ENCODE peak calls at places on chromosomes 12 and 14, in nine cellular contexts. One of them, this sample, is unnamed.

GRCh38 chr14:85301506-85301905 is 228.4 kb upstream of the FLRT2 start:
- DNase-seq in HS-27A: no peak
- DNase-seq in HFF-Myc: no peak
- DNase-seq in Kasumi-1: no peak
- DNase-seq in HCT116: no peak
- DNase-seq in CD8-positive, alpha-beta memory T cell: no peak
- DNase-seq in hypothalamus: no peak
- DNase-seq in GM23338: no peak
- DNase-seq in hepatic stellate cell: no peak
- DNase-seq in this sample: no peak

GRCh38 chr14:24436355-24437019 is 6.1 kb downstream of the SDR39U1 start:
- DNase-seq in GM23338: peak
- DNase-seq in CD8-positive, alpha-beta memory T cell: peak
- DNase-seq in Kasumi-1: peak
- DNase-seq in hypothalamus: no peak
- DNase-seq in HS-27A: no peak
- DNase-seq in HCT116: peak
- DNase-seq in hepatic stellate cell: peak
- DNase-seq in HFF-Myc: peak
- DNase-seq in this sample: no peak

GRCh38 chr12:103840399-103840880 is 594 bp downstream of the NT5DC3 start:
- DNase-seq in hepatic stellate cell: peak
- DNase-seq in hypothalamus: no peak
- DNase-seq in Kasumi-1: no peak
- DNase-seq in CD8-positive, alpha-beta memory T cell: no peak
- DNase-seq in HFF-Myc: no peak
- DNase-seq in GM23338: no peak
- DNase-seq in HS-27A: no peak
- DNase-seq in HCT116: no peak
- DNase-seq in this sample: no peak

GRCh38 chr14:103519043-103519836 is 3.4 kb downstream of the CKB start:
- DNase-seq in hypothalamus: no peak
- DNase-seq in CD8-positive, alpha-beta memory T cell: no peak
- DNase-seq in HFF-Myc: no peak
- DNase-seq in HS-27A: no peak
- DNase-seq in HCT116: no peak
- DNase-seq in GM23338: no peak
- DNase-seq in Kasumi-1: peak
- DNase-seq in hepatic stellate cell: peak
- DNase-seq in this sample: no peak

GRCh38 chr12:13229504-13229903 is 33.0 kb downstream of the EMP1 start:
- DNase-seq in HCT116: no peak
- DNase-seq in HS-27A: no peak
- DNase-seq in hepatic stellate cell: no peak
- DNase-seq in GM23338: peak
- DNase-seq in hypothalamus: no peak
- DNase-seq in Kasumi-1: no peak
- DNase-seq in CD8-positive, alpha-beta memory T cell: no peak
- DNase-seq in HFF-Myc: no peak
- DNase-seq in this sample: no peak

GRCh38 chr12:32252199-32253073 is 145.8 kb downstream of the BICD1 start:
- DNase-seq in hypothalamus: no peak
- DNase-seq in HCT116: no peak
- DNase-seq in hepatic stellate cell: no peak
- DNase-seq in CD8-positive, alpha-beta memory T cell: no peak
- DNase-seq in HS-27A: no peak
- DNase-seq in GM23338: peak
- DNase-seq in HFF-Myc: no peak
- DNase-seq in Kasumi-1: no peak
- DNase-seq in this sample: no peak

GRCh38 chr12:67193705-67194104 is 75.5 kb upstream of the CAND1 start:
- DNase-seq in hypothalamus: no peak
- DNase-seq in Kasumi-1: peak
- DNase-seq in HS-27A: peak
- DNase-seq in hepatic stellate cell: peak
- DNase-seq in CD8-positive, alpha-beta memory T cell: no peak
- DNase-seq in GM23338: peak
- DNase-seq in HFF-Myc: peak
- DNase-seq in HCT116: no peak
- DNase-seq in this sample: no peak

GRCh38 chr12:96201272-96202227 is 7.4 kb downstream of the ELK3 start:
- DNase-seq in GM23338: no peak
- DNase-seq in HS-27A: no peak
- DNase-seq in CD8-positive, alpha-beta memory T cell: no peak
- DNase-seq in HFF-Myc: no peak
- DNase-seq in HCT116: no peak
- DNase-seq in hepatic stellate cell: no peak
- DNase-seq in hypothalamus: no peak
- DNase-seq in Kasumi-1: no peak
- DNase-seq in this sample: no peak

GRCh38 chr14:35932136-35932535 is 106.0 kb downstream of the BRMS1L start:
- DNase-seq in CD8-positive, alpha-beta memory T cell: no peak
- DNase-seq in HFF-Myc: no peak
- DNase-seq in GM23338: no peak
- DNase-seq in hypothalamus: no peak
- DNase-seq in HS-27A: no peak
- DNase-seq in hepatic stellate cell: no peak
- DNase-seq in Kasumi-1: no peak
- DNase-seq in HCT116: no peak
- DNase-seq in this sample: no peak

GRCh38 chr14:80315681-80316080 is 104.4 kb upstream of the DIO2 start:
- DNase-seq in Kasumi-1: no peak
- DNase-seq in HCT116: no peak
- DNase-seq in HS-27A: no peak
- DNase-seq in HFF-Myc: no peak
- DNase-seq in CD8-positive, alpha-beta memory T cell: no peak
- DNase-seq in GM23338: peak
- DNase-seq in hepatic stellate cell: no peak
- DNase-seq in hypothalamus: no peak
- DNase-seq in this sample: no peak

GRCh38 chr12:122227341-122227740 is 1.5 kb upstream of the DIABLO start:
- DNase-seq in HFF-Myc: no peak
- DNase-seq in hepatic stellate cell: no peak
- DNase-seq in Kasumi-1: no peak
- DNase-seq in GM23338: no peak
- DNase-seq in HS-27A: no peak
- DNase-seq in hypothalamus: no peak
- DNase-seq in CD8-positive, alpha-beta memory T cell: peak
- DNase-seq in HCT116: no peak
- DNase-seq in this sample: no peak

GRCh38 chr14:101359221-101360044 is 201.9 kb upstream of the DIO3 start:
- DNase-seq in HFF-Myc: no peak
- DNase-seq in Kasumi-1: no peak
- DNase-seq in HS-27A: no peak
- DNase-seq in hypothalamus: no peak
- DNase-seq in CD8-positive, alpha-beta memory T cell: no peak
- DNase-seq in HCT116: no peak
- DNase-seq in hepatic stellate cell: no peak
- DNase-seq in GM23338: no peak
- DNase-seq in this sample: no peak

GRCh38 chr14:68486033-68486732 is 306.7 kb downstream of the ZFP36L1 start:
- DNase-seq in HCT116: no peak
- DNase-seq in HS-27A: no peak
- DNase-seq in GM23338: no peak
- DNase-seq in hypothalamus: no peak
- DNase-seq in HFF-Myc: no peak
- DNase-seq in hepatic stellate cell: no peak
- DNase-seq in CD8-positive, alpha-beta memory T cell: no peak
- DNase-seq in Kasumi-1: no peak
- DNase-seq in this sample: no peak

GRCh38 chr12:113133036-113133435 is 2.5 kb downstream of the RASAL1 start:
- DNase-seq in Kasumi-1: no peak
- DNase-seq in CD8-positive, alpha-beta memory T cell: no peak
- DNase-seq in GM23338: no peak
- DNase-seq in HS-27A: no peak
- DNase-seq in HFF-Myc: no peak
- DNase-seq in hepatic stellate cell: no peak
- DNase-seq in HCT116: no peak
- DNase-seq in hypothalamus: no peak
- DNase-seq in this sample: no peak

GRCh38 chr12:95674631-95675030 is 115.9 kb downstream of the NTN4 start:
- DNase-seq in HFF-Myc: no peak
- DNase-seq in HCT116: no peak
- DNase-seq in Kasumi-1: no peak
- DNase-seq in HS-27A: peak
- DNase-seq in CD8-positive, alpha-beta memory T cell: no peak
- DNase-seq in hepatic stellate cell: peak
- DNase-seq in hypothalamus: no peak
- DNase-seq in GM23338: no peak
- DNase-seq in this sample: peak

GRCh38 chr14:78254911-78255431 is 84.8 kb downstream of the NRXN3 start:
- DNase-seq in GM23338: no peak
- DNase-seq in HFF-Myc: no peak
- DNase-seq in Kasumi-1: no peak
- DNase-seq in HS-27A: no peak
- DNase-seq in hepatic stellate cell: no peak
- DNase-seq in HCT116: no peak
- DNase-seq in hypothalamus: no peak
- DNase-seq in CD8-positive, alpha-beta memory T cell: no peak
- DNase-seq in this sample: peak